ENCODE peak calls at places on chromosomes 1 and 21, in six cellular contexts. M is activated CD8-positive, alpha-beta memory T cell treated with anti-CD3 and anti-CD28 coated beads, Interleukin-2, amount 10 ng/mL, durations not matched to agents 7 days and 5 days; I is stimulated activated CD4-positive, alpha-beta T cell treated with anti-CD3 and anti-CD28 coated beads, Interleukin-2, amount 100 ng/mL, for 24 hours; H is amniotic stem cell; V is posterior cingulate gyrus; J is AG04450. D is an unnamed sample.

GRCh38 chr1:224678168-224678567 is 62.1 kb downstream of the CNIH3 start:
- DNase-seq in I (no peak), M (no peak), H (no peak), V (no peak), J (no peak), D (no peak)

GRCh38 chr1:32904797-32905196 is 3.6 kb upstream of the TMEM54 start:
- DNase-seq in M (no peak), V (no peak), I (no peak), H (no peak), J (no peak), D (no peak)

GRCh38 chr1:32335951-32336867 is at the start of gene MARCKSL1:
- DNase-seq in V (peak), M (peak), J (no peak), I (peak), H (peak), D (no peak)

GRCh38 chr1:155871390-155871789 is 12.0 kb downstream of the SYT11 start:
- DNase-seq in J (no peak), H (no peak), M (no peak), V (peak), I (no peak), D (no peak)

GRCh38 chr1:184456189-184456588 is 69.4 kb downstream of the C1orf21 start:
- DNase-seq in M (no peak), J (no peak), H (no peak), V (no peak), I (no peak), D (no peak)

GRCh38 chr1:30807318-30808066 is 49.9 kb upstream of the LAPTM5 start:
- DNase-seq in I (no peak), H (no peak), J (no peak), V (peak), M (no peak), D (no peak)

GRCh38 chr1:151905070-151905442 is 4.3 kb downstream of the THEM4 start:
- DNase-seq in I (peak), J (no peak), M (peak), V (no peak), H (no peak), D (no peak)

GRCh38 chr1:35573198-35573775 is at the start of gene TFAP2E:
- DNase-seq in M (no peak), V (peak), H (no peak), I (no peak), J (no peak), D (no peak)

GRCh38 chr1:84429231-84429630 is 30.9 kb downstream of the DNASE2B start:
- DNase-seq in J (no peak), V (no peak), I (no peak), M (no peak), H (no peak), D (no peak)

GRCh38 chr1:28176492-28177470 is at the start of gene PTAFR:
- DNase-seq in I (no peak), H (no peak), J (no peak), V (no peak), M (no peak), D (no peak)

GRCh38 chr1:4596486-4596885 is 57.9 kb upstream of the AJAP1 start:
- DNase-seq in V (no peak), J (no peak), I (no peak), H (no peak), M (no peak), D (no peak)

GRCh38 chr1:212341090-212341489 is 55.9 kb downstream of the PPP2R5A start:
- DNase-seq in M (no peak), H (no peak), V (no peak), I (no peak), J (no peak), D (no peak)

GRCh38 chr1:243730499-243731150 is 119.4 kb downstream of the AKT3 start:
- DNase-seq in V (peak), I (no peak), M (no peak), J (no peak), H (no peak), D (no peak)

GRCh38 chr21:33256019-33256418 is 10.1 kb upstream of the IL10RB start:
- DNase-seq in M (no peak), H (no peak), I (no peak), J (no peak), V (no peak), D (no peak)

GRCh38 chr1:159828916-159829634 is 2.4 kb downstream of the SLAMF8 start:
- DNase-seq in V (no peak), H (no peak), M (no peak), I (no peak), J (no peak), D (no peak)

GRCh38 chr1:89633103-89633744 is at the start of gene LRRC8C:
- DNase-seq in M (peak), I (peak), J (no peak), V (peak), H (peak), D (no peak)

GRCh38 chr1:109255097-109255651 is 5.8 kb downstream of the CELSR2 start:
- DNase-seq in M (no peak), H (no peak), I (no peak), J (no peak), V (peak), D (no peak)

GRCh38 chr1:22350987-22351756 is 100.5 kb upstream of the ZBTB40 start:
- DNase-seq in J (no peak), V (peak), M (no peak), H (no peak), I (no peak), D (no peak)

GRCh38 chr1:227884370-227885134 is 63.2 kb downstream of the WNT9A start:
- DNase-seq in H (no peak), M (no peak), V (peak), I (peak), J (no peak), D (no peak)

GRCh38 chr1:226417350-226417749 is 9.5 kb upstream of the PARP1 start:
- DNase-seq in J (no peak), M (peak), H (no peak), V (no peak), I (peak), D (no peak)

GRCh38 chr1:59477286-59477685 is 180.4 kb downstream of the FGGY start:
- DNase-seq in V (peak), H (no peak), J (no peak), I (peak), M (peak), D (no peak)

GRCh38 chr1:76494807-76495206 is 372.5 kb upstream of the ST6GALNAC5 start:
- DNase-seq in J (no peak), I (no peak), V (no peak), H (no peak), M (no peak), D (no peak)

GRCh38 chr1:116971965-116972675 is 29.4 kb upstream of the CD101 start:
- DNase-seq in I (no peak), M (no peak), H (no peak), V (no peak), J (no peak), D (no peak)

GRCh38 chr1:223706077-223706988 is 6.0 kb upstream of the CAPN2 start:
- DNase-seq in H (peak), M (no peak), I (no peak), J (peak), V (no peak), D (no peak)

GRCh38 chr1:7648761-7649384 is 122.2 kb upstream of the VAMP3 start:
- DNase-seq in V (no peak), I (no peak), M (no peak), J (no peak), H (no peak), D (no peak)

GRCh38 chr1:151131832-151132675 is 14.4 kb downstream of the SEMA6C start:
- DNase-seq in J (no peak), H (no peak), V (peak), M (no peak), I (no peak), D (no peak)

GRCh38 chr1:167774710-167775109 is 52.9 kb downstream of the MPZL1 start:
- DNase-seq in I (no peak), J (no peak), H (no peak), M (no peak), V (no peak), D (no peak)

GRCh38 chr1:52970149-52970548 is 43.1 kb downstream of the SCP2 start:
- DNase-seq in I (no peak), M (no peak), J (no peak), V (no peak), H (no peak), D (no peak)

GRCh38 chr1:12142141-12142823 is 24.5 kb upstream of the TNFRSF1B start:
- DNase-seq in H (no peak), J (no peak), M (no peak), I (no peak), V (peak), D (no peak)

GRCh38 chr21:16307256-16307655 is 577.5 kb downstream of the USP25 start:
- DNase-seq in H (no peak), J (no peak), M (no peak), V (no peak), I (no peak), D (no peak)

GRCh38 chr1:236471653-236472052 is 52.1 kb upstream of the LGALS8 start:
- DNase-seq in J (no peak), H (no peak), V (no peak), M (no peak), I (no peak), D (no peak)

GRCh38 chr1:27071049-27071416 is 58.4 kb upstream of the TENT5B start:
- DNase-seq in V (peak), H (no peak), I (no peak), M (no peak), J (no peak), D (no peak)

GRCh38 chr1:232249335-232249734 is 380.6 kb downstream of the SIPA1L2 start:
- DNase-seq in M (no peak), J (no peak), V (no peak), H (no peak), I (no peak), D (no peak)

GRCh38 chr1:200962631-200963030 is 60.9 kb downstream of the KIF21B start:
- DNase-seq in I (no peak), H (no peak), J (no peak), M (no peak), V (no peak), D (no peak)

GRCh38 chr1:182671779-182672486 is 12.5 kb downstream of the RGS8 start:
- DNase-seq in M (no peak), J (no peak), H (no peak), I (no peak), V (peak), D (no peak)

GRCh38 chr1:157115429-157115838 is 15.8 kb upstream of the ETV3L start:
- DNase-seq in J (no peak), V (peak), I (no peak), H (no peak), M (no peak), D (no peak)

GRCh38 chr1:118786454-118787155 is 201.5 kb downstream of the TBX15 start:
- DNase-seq in M (no peak), V (no peak), J (no peak), H (no peak), I (no peak), D (no peak)

D was measured in glomerular endothelial cell.